ENCODE peak calls at places on chromosomes 16 and 17, in nine cellular contexts. D is right atrium auricular region; U is PC-9; W is thoracic aorta; A is tibial nerve; Y is upper lobe of right lung; B is CD4-positive, alpha-beta memory T cell; X is OCI-LY7; J is A549. I is an unnamed sample.
A peak's percentile ranks its signal among the peaks of the same experiment; 100 is the strongest.

GRCh38 chr16:70453117-70453890 is 1.1 kb upstream of the FCSK start:
- DNase-seq in A (no peak), J (no peak), B (no peak), Y (no peak), U (no peak), D (no peak), W (no peak), X (no peak), I (no peak)

GRCh38 chr17:30996481-30996880 is 25.6 kb downstream of the RNF135 start:
- DNase-seq in X (no peak), U (no peak), J (no peak), D (no peak), Y (no peak), B (no peak), W (no peak), A (no peak), I (no peak)

GRCh38 chr16:86846136-86846535 is 267.8 kb downstream of the FOXL1 start:
- DNase-seq in U (no peak), Y (no peak), W (no peak), B (no peak), D (no peak), J (no peak), X (no peak), A (no peak), I (no peak)

GRCh38 chr17:49486012-49486641 is 9.0 kb upstream of the NGFR start:
- DNase-seq in A (no peak), Y (no peak), W (no peak), U (no peak), J (no peak), B (no peak), D (no peak), X (no peak), I (no peak)

GRCh38 chr17:29154516-29155234 is 25.5 kb downstream of the MYO18A start:
- DNase-seq in W (no peak), X (no peak), J (no peak), U (peak; percentile 53), Y (no peak), A (no peak), D (no peak), B (no peak), I (no peak)

GRCh38 chr17:68771867-68772515 is 170.8 kb upstream of the FAM20A start:
- DNase-seq in D (no peak), Y (no peak), A (peak; percentile 60), B (peak; percentile 4), J (peak; percentile 74), U (no peak), X (peak; percentile 80), W (no peak), I (no peak)

GRCh38 chr16:57988929-57989328 is 11.5 kb downstream of the ZNF319 start:
- DNase-seq in D (no peak), Y (no peak), W (no peak), A (no peak), U (peak; percentile 51), B (no peak), X (no peak), J (peak; percentile 65), I (no peak)

GRCh38 chr17:28712705-28713415 is 1.2 kb upstream of the PROCA1 start:
- DNase-seq in A (no peak), J (no peak), B (no peak), W (no peak), D (no peak), U (no peak), Y (no peak), X (no peak), I (no peak)

GRCh38 chr16:70465999-70466811 is 11.8 kb downstream of the FCSK start:
- DNase-seq in J (no peak), A (no peak), W (no peak), U (no peak), D (no peak), B (no peak), Y (no peak), X (no peak), I (no peak)

GRCh38 chr17:58265266-58265665 is 15.5 kb downstream of the MPO start:
- DNase-seq in B (no peak), U (no peak), J (no peak), Y (no peak), X (no peak), D (no peak), A (no peak), W (no peak), I (no peak)

GRCh38 chr16:55465077-55465896 is 13.7 kb upstream of the MMP2 start:
- DNase-seq in W (peak; percentile 74), Y (peak; percentile 91), B (peak; percentile 70), X (peak; percentile 82), A (peak; percentile 98), J (peak; percentile 82), U (peak; percentile 72), D (peak; percentile 94), I (peak; percentile 97)

GRCh38 chr17:16986391-16986790 is 14.5 kb upstream of the TNFRSF13B start:
- DNase-seq in U (no peak), W (no peak), Y (no peak), X (no peak), J (no peak), B (no peak), D (no peak), A (no peak), I (no peak)

GRCh38 chr17:63477471-63478440 is 895 bp downstream of the ACE start:
- DNase-seq in D (no peak), X (no peak), U (no peak), Y (no peak), W (no peak), B (peak; percentile 9), A (no peak), J (no peak), I (no peak)

GRCh38 chr17:6492892-6493674 is 48.8 kb downstream of the PIMREG start:
- DNase-seq in X (peak; percentile 61), J (peak; percentile 41), U (no peak), D (no peak), W (no peak), A (no peak), Y (peak; percentile 30), B (no peak), I (no peak)

GRCh38 chr16:72819345-72819744 is 228.6 kb downstream of the ZFHX3 start:
- DNase-seq in D (no peak), A (no peak), B (no peak), J (no peak), Y (no peak), W (no peak), X (no peak), U (no peak), I (no peak)

GRCh38 chr17:77728022-77728671 is 230.4 kb upstream of the TNRC6C start:
- DNase-seq in U (no peak), J (peak; percentile 34), X (peak; percentile 44), A (peak; percentile 82), W (no peak), Y (no peak), D (no peak), B (no peak), I (peak; percentile 90)

GRCh38 chr17:60442271-60443201 is 20.2 kb downstream of the CHCT1 start:
- DNase-seq in U (no peak), D (no peak), W (no peak), X (no peak), A (no peak), J (no peak), B (no peak), Y (no peak), I (no peak)

DNA sequence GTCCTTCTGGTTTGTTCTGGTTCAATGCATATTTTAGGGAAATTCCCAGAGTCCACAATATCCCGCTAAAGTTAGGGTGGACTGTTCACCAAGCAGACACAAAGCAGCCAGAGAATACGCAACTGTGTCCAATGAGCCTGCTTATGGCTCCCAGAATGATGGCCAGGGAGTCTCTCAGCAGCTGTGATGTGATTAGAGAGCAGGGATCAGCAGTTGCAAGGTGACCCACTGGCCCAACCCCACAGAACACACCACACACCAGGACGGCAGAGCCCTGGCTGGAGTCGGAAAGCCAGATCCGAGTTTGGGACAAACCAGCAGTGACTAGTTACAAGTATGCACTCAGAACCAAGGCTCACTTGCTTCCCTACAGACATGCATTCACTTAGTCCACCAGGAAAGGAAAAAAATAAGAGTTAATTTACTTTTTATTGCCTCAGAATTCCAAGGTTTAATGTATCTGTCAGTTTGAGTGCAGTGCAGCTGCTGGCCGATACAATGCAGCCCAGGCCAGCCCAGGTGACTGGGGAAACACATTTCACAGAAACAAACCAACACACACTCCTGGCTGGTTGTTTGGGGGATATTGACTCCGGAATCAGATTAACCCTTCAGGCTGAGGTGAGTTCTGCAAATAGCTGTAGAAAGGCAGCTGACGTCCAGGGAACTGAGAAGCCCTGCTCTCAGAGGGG is 121.7 kb downstream of the HIC1 start:
- DNase-seq in Y (no peak), A (no peak), J (no peak), W (no peak), X (no peak), D (no peak), B (no peak), U (no peak), I (no peak)
- H3K4me1 ChIP-seq in Y (peaks cover 95% of the 10 kb centered on the region), A (peaks cover 83% of the 10 kb centered on the region), J (peaks cover 37% of the 10 kb centered on the region), W (peaks cover 99% of the 10 kb centered on the region), X (no peaks in the 10 kb centered on the region), D (peaks cover 100% of the 10 kb centered on the region), B (no peaks in the 10 kb centered on the region), U (no peaks in the 10 kb centered on the region), I (peaks cover 100% of the 10 kb centered on the region)

GRCh38 chr17:11561281-11561680 is 37.0 kb upstream of the DNAH9 start:
- DNase-seq in A (no peak), W (no peak), X (no peak), Y (no peak), U (no peak), J (no peak), D (no peak), B (no peak), I (peak; percentile 47)
- H3K4me1 ChIP-seq in A (no peaks in the 10 kb centered on the region), W (no peaks in the 10 kb centered on the region), X (no peaks in the 10 kb centered on the region), Y (no peaks in the 10 kb centered on the region), U (no peaks in the 10 kb centered on the region), J (no peaks in the 10 kb centered on the region), D (no peaks in the 10 kb centered on the region), B (no peaks in the 10 kb centered on the region), I (peaks cover 5% of the 10 kb centered on the region)

DNA sequence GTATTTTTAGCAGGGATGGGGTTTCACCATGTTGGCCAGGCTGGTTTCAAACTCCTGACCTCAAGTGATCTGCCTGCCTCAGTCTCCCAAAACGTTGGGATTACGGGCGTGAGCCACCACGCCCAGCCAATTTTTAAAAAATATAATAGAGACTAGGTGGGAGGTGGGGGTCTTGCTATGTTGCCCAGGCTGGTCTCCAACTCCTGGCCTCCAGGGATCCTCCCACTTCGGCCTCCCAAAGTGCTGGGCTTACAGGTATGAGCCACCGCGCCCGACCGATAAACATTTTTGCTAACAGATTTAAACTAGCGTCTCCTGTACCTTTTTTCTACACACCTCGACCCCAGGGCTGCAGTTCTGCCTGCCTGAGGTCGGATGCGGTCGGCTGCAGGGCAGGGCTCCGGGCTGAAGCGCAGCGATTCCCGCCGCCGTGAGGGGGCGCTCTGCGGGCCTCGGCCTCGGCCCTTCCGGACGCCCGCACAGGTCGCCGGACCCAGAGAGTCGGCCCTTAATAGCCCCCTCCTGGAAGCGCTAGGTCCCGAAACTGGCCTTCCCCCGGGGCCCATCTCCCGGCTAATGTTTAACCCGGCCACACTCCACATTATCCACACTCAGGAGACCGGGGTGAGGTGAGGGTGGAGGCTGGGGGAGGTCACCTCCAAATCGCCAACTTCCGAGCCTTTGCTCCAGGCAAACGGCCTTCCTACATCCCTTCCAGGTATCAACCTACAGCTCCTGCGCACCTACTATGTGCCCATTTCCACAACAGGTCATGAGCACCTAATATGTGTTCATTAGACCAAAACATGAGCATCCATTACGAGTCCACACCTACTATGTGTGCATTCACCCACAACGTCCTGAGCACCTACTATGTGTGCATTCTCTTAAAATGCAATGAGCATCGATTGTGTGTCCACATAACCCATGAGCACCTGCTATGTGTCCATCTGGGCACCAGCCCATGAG is 2.0 kb upstream of the GLIS2 start:
- DNase-seq in Y (peak; percentile 85), A (no peak), D (no peak), W (no peak), J (peak; percentile 95), U (peak; percentile 44), X (peak; percentile 40), B (no peak), I (no peak)
- H3K4me1 ChIP-seq in Y (peaks cover 23% of the 10 kb centered on the region), A (peaks cover 27% of the 10 kb centered on the region), D (peaks cover 54% of the 10 kb centered on the region), W (peaks cover 33% of the 10 kb centered on the region), J (peaks cover 49% of the 10 kb centered on the region), U (peaks cover 32% of the 10 kb centered on the region), X (peaks cover 22% of the 10 kb centered on the region), B (peaks cover 16% of the 10 kb centered on the region), I (peaks cover 36% of the 10 kb centered on the region)

GRCh38 chr17:82973456-82974135 is 105.8 kb upstream of the METRNL start:
- DNase-seq in U (no peak), A (no peak), J (no peak), Y (peak; percentile 57), W (no peak), D (peak; percentile 52), X (no peak), B (no peak), I (no peak)
- H3K4me1 ChIP-seq in U (no peaks in the 10 kb centered on the region), A (no peaks in the 10 kb centered on the region), J (no peaks in the 10 kb centered on the region), Y (no peaks in the 10 kb centered on the region), W (peaks cover 3% of the 10 kb centered on the region), D (no peaks in the 10 kb centered on the region), X (peaks cover 40% of the 10 kb centered on the region), B (peaks cover 10% of the 10 kb centered on the region), I (no peaks in the 10 kb centered on the region)

I was measured in esophagus muscularis mucosa.